ENCODE peak calls at places on chromosomes 11 and 22, in six cellular contexts. One of them, this sample, is unnamed.

GRCh38 chr11:32034149-32034548 is 56.7 kb upstream of the RCN1 start:
- DNase-seq in body of pancreas: no peak
- DNase-seq in endodermal cell: no peak
- DNase-seq in PC-3: no peak
- DNase-seq in astrocyte: peak
- DNase-seq in tibial artery: no peak
- DNase-seq in this sample: no peak

GRCh38 chr11:78420255-78420764 is 2.7 kb upstream of the GAB2 start:
- DNase-seq in tibial artery: peak
- DNase-seq in PC-3: peak
- DNase-seq in endodermal cell: peak
- DNase-seq in astrocyte: peak
- DNase-seq in body of pancreas: peak
- DNase-seq in this sample: peak

GRCh38 chr11:111301004-111301839 is 2.9 kb downstream of the POU2AF3 start:
- DNase-seq in PC-3: no peak
- DNase-seq in tibial artery: no peak
- DNase-seq in endodermal cell: no peak
- DNase-seq in body of pancreas: no peak
- DNase-seq in astrocyte: no peak
- DNase-seq in this sample: no peak

GRCh38 chr22:20438066-20438677 is 547 bp upstream of the SCARF2 start:
- DNase-seq in body of pancreas: no peak
- DNase-seq in endodermal cell: peak
- DNase-seq in astrocyte: peak
- DNase-seq in tibial artery: no peak
- DNase-seq in PC-3: no peak
- DNase-seq in this sample: no peak

GRCh38 chr11:81059356-81059755 is 1618.5 kb upstream of the TENM4 start:
- DNase-seq in astrocyte: no peak
- DNase-seq in body of pancreas: no peak
- DNase-seq in endodermal cell: no peak
- DNase-seq in tibial artery: no peak
- DNase-seq in PC-3: no peak
- DNase-seq in this sample: no peak

GRCh38 chr11:19660076-19660475 is 52.6 kb upstream of the NAV2 start:
- DNase-seq in PC-3: peak
- DNase-seq in endodermal cell: peak
- DNase-seq in body of pancreas: no peak
- DNase-seq in tibial artery: no peak
- DNase-seq in astrocyte: peak
- DNase-seq in this sample: peak

GRCh38 chr11:7571640-7572000 is 57.8 kb downstream of the PPFIBP2 start:
- DNase-seq in endodermal cell: peak
- DNase-seq in body of pancreas: peak
- DNase-seq in tibial artery: peak
- DNase-seq in PC-3: peak
- DNase-seq in astrocyte: peak
- DNase-seq in this sample: peak

GRCh38 chr11:50187220-50187619 is 154.5 kb downstream of the OR4C45 start:
- DNase-seq in astrocyte: no peak
- DNase-seq in endodermal cell: no peak
- DNase-seq in PC-3: no peak
- DNase-seq in body of pancreas: no peak
- DNase-seq in tibial artery: no peak
- DNase-seq in this sample: no peak

GRCh38 chr11:78941226-78941851 is 366.7 kb upstream of the NARS2 start:
- DNase-seq in tibial artery: no peak
- DNase-seq in endodermal cell: peak
- DNase-seq in PC-3: no peak
- DNase-seq in astrocyte: no peak
- DNase-seq in body of pancreas: no peak
- DNase-seq in this sample: no peak

GRCh38 chr11:68173926-68174325 is 39.2 kb downstream of the KMT5B start:
- DNase-seq in astrocyte: peak
- DNase-seq in endodermal cell: no peak
- DNase-seq in body of pancreas: no peak
- DNase-seq in tibial artery: no peak
- DNase-seq in PC-3: no peak
- DNase-seq in this sample: no peak

DNA sequence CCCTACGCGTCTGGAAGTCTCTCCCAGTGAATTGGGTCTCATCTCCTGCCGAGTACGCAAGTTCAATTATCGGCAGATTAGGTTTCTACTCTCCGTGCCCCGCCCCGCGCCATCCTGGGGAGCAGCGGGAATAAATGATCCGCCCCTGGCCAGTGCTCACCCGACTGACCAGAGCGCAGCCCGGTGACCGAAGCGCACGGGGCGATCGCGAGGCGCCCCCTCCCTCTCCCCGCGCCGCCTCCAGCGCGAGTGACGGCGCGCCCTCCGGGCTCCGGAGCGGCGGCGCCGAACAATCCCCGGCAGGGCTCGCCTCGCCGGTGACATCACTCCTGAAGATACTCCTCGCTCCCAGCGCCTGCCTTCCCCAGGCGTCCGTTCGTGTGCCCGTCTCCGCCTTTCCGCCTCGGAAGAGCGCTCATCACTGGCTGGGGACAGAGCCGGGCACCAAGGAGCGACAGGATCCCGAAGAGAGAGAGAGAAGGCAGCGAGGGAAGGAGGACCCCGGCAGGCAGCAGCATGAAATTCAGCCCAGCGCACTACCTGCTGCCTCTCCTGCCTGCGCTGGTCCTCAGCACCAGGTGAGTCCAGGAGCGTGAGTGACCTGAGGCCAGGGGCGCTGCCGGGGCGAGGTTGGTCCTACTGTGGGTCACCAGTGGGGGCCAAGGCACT is at the start of gene LUZP2:
- DNase-seq in tibial artery: peak
- DNase-seq in PC-3: peak
- DNase-seq in endodermal cell: peak
- DNase-seq in astrocyte: peak
- DNase-seq in body of pancreas: peak
- DNase-seq in this sample: peak
- TF ChIP-seq CTCF in tibial artery: no peak
- TF ChIP-seq CTCF in PC-3: no peak
- TF ChIP-seq CTCF in endodermal cell: peak
- TF ChIP-seq CTCF in astrocyte: no peak
- TF ChIP-seq CTCF in body of pancreas: no peak
- TF ChIP-seq CTCF in this sample: no peak

DNA sequence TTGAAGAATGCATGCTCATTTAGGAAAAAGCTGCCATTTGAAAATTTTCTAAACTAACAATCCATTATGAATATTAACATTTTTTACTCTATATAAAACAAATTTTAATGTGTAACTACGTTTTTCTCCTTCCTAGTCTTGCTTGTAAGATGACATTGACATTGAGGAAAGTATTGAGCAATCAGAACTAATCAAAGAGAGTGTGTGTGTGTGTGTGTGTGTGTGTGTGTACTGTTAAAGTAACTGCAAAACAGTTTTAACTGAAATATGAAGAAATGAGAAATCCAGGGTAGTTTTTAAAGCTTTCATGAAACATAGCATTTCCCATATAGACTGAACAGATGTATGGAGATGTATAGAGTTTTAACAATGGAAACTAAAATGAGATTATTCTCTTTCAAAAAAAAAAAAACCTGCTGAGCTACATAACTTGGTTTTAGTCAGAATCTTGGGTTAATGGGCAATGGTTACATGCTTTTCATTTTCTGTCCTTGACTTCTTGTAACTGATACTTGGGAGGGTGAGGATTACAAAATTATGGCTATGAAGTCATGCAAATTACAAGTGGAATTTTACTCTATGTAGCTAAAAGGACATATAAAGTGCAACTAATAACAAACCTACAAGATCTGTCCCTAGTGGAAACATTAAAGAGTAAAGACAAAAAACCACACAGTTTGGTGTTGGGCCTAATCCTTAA is 2.0 kb downstream of the PDGFD start:
- DNase-seq in astrocyte: no peak
- DNase-seq in PC-3: no peak
- DNase-seq in body of pancreas: no peak
- DNase-seq in tibial artery: no peak
- DNase-seq in endodermal cell: no peak
- DNase-seq in this sample: no peak
- H3K27ac ChIP-seq in astrocyte: no peak
- H3K27ac ChIP-seq in PC-3: no peak
- H3K27ac ChIP-seq in body of pancreas: no peak
- H3K27ac ChIP-seq in tibial artery: peak
- H3K27ac ChIP-seq in endodermal cell: no peak
- H3K27ac ChIP-seq in this sample: no peak

GRCh38 chr11:67066333-67066709 is 9.7 kb downstream of the RHOD start:
- DNase-seq in endodermal cell: no peak
- DNase-seq in PC-3: no peak
- DNase-seq in tibial artery: no peak
- DNase-seq in astrocyte: no peak
- DNase-seq in body of pancreas: no peak
- DNase-seq in this sample: no peak

GRCh38 chr11:67072295-67072694 is 15.6 kb downstream of the RHOD start:
- DNase-seq in astrocyte: no peak
- DNase-seq in endodermal cell: no peak
- DNase-seq in tibial artery: no peak
- DNase-seq in body of pancreas: no peak
- DNase-seq in PC-3: no peak
- DNase-seq in this sample: no peak

GRCh38 chr11:67073908-67074307 is 17.3 kb downstream of the RHOD start:
- DNase-seq in PC-3: no peak
- DNase-seq in astrocyte: no peak
- DNase-seq in endodermal cell: no peak
- DNase-seq in body of pancreas: no peak
- DNase-seq in tibial artery: no peak
- DNase-seq in this sample: no peak

GRCh38 chr11:67076202-67076601 is 19.6 kb downstream of the RHOD start:
- DNase-seq in body of pancreas: peak
- DNase-seq in tibial artery: no peak
- DNase-seq in endodermal cell: no peak
- DNase-seq in PC-3: no peak
- DNase-seq in astrocyte: no peak
- DNase-seq in this sample: no peak

DNA sequence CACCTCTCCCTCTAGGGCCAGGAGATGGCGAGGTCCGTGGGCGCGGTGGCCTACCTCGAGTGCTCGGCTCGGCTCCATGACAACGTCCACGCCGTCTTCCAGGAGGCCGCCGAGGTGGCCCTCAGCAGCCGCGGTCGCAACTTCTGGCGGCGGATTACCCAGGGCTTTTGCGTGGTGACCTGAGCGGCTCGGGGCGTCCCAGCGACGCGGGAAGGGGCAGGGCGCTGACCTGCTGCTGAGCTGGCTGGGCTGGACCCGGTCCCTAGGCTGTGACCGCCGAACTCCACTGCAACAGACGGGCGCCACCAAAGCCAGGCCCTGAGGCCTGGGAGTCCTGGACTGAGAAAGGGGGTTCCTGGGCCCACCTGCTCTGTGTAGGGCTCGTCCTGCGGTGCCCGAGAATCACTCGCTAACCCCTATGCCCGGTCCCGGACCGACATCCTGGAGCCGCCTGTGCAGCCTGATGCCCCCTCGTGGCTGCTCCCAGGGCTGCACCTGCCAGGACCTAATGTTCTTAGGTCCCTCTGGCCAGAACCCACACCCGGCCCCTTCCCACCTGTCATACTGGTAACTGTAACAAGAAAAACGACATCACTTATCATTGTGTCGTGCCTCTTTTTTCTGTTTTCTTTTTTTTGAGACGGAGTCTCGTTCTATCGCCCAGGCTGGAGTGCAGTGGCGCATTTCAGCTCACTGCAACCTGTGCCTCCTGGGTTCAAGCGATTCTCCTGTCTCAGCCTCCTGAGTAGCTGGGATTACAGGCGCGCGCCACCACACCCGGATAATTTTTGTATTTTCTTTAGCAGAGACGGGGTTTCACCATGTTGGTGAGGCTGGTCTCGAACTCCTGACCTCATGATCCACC is 15.0 kb downstream of the RHOD start:
- DNase-seq in astrocyte: peak
- DNase-seq in PC-3: peak
- DNase-seq in body of pancreas: peak
- DNase-seq in endodermal cell: peak
- DNase-seq in tibial artery: peak
- DNase-seq in this sample: no peak
- TF ChIP-seq CTCF in astrocyte: peak
- TF ChIP-seq CTCF in PC-3: peak
- TF ChIP-seq CTCF in body of pancreas: peak
- TF ChIP-seq CTCF in endodermal cell: peak
- TF ChIP-seq CTCF in tibial artery: peak
- TF ChIP-seq CTCF in this sample: peak

GRCh38 chr11:2576116-2576515 is 123.7 kb downstream of the KCNQ1OT1 start:
- DNase-seq in body of pancreas: no peak
- DNase-seq in tibial artery: peak
- DNase-seq in astrocyte: no peak
- DNase-seq in PC-3: no peak
- DNase-seq in endodermal cell: peak
- DNase-seq in this sample: no peak

GRCh38 chr11:2575611-2576051 is 124.2 kb downstream of the KCNQ1OT1 start:
- DNase-seq in endodermal cell: no peak
- DNase-seq in astrocyte: no peak
- DNase-seq in PC-3: no peak
- DNase-seq in body of pancreas: no peak
- DNase-seq in tibial artery: peak
- DNase-seq in this sample: no peak

GRCh38 chr11:2574043-2574552 is 125.7 kb downstream of the KCNQ1OT1 start:
- DNase-seq in astrocyte: no peak
- DNase-seq in tibial artery: peak
- DNase-seq in endodermal cell: peak
- DNase-seq in PC-3: no peak
- DNase-seq in body of pancreas: no peak
- DNase-seq in this sample: no peak

GRCh38 chr11:2573240-2574042 is 126.4 kb downstream of the KCNQ1OT1 start:
- DNase-seq in astrocyte: no peak
- DNase-seq in body of pancreas: no peak
- DNase-seq in PC-3: no peak
- DNase-seq in endodermal cell: peak
- DNase-seq in tibial artery: peak
- DNase-seq in this sample: no peak

DNA sequence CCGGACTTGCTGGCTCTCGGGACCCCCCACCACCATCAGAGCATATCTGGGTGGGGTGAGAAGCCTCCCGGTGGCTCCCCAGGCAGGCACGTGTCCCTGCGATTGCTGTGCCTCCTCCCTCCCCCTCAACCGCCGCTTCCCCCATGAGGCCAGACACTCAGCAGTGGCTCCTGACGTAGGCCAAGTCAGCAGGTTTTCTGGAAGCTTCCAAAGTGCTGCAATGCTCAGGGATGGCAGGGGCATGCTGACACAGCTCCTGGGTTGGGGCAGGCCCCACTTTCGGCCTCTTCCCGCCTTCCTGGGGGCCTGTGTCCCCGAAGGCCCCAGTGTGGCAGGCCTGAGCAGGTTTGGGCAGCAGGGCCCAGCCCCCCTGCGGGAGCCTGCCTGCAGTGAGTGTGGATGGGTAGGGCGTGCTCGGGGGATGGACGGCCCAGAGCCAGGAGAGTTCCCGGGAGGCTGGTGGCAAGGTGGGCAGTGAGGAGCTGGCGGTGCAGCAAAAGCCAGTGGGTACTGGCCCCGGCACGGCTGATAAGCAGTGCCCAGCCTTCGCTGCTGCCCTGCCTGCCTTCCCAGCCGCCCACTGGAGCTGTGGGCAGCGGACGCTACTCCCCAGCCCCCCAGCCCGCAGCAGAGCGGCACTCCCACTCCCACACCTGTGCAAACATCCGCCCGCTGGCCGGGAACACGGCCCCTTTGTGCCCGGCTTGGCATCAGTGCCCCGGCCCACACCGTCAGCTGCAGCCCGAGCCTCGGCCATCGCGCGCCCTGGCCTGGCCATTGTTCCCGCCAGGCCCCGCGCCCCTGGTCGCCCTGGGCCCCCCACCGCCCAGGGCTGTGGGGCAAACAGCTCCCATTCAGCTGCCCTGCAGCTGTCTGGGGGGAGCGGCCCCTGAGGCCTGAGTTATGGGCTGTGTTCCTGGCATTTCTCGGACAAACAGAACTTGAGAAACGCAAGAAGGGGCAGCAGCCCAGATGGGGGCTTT is 125.0 kb downstream of the KCNQ1OT1 start:
- DNase-seq in astrocyte: no peak
- DNase-seq in body of pancreas: no peak
- DNase-seq in tibial artery: peak
- DNase-seq in endodermal cell: peak
- DNase-seq in PC-3: no peak
- DNase-seq in this sample: no peak
- H3K27ac ChIP-seq in astrocyte: no peak
- H3K27ac ChIP-seq in body of pancreas: no peak
- H3K27ac ChIP-seq in tibial artery: no peak
- H3K27ac ChIP-seq in endodermal cell: no peak
- H3K27ac ChIP-seq in PC-3: no peak
- H3K27ac ChIP-seq in this sample: peak

This sample was measured in RWPE1.